ENCODE peak calls at places on chromosomes 16 and 17, in nine cellular contexts. H, I, Z, O, E, P, D, K and G are unnamed samples.

GRCh38 chr17:80018917-80019651 is 16.6 kb downstream of the TBC1D16 start:
- DNase-seq in E (no peak), O (no peak), Z (no peak), D (no peak), P (no peak), H (no peak), K (no peak), I (no peak), G (no peak)

GRCh38 chr17:76716146-76716833 is 5.5 kb upstream of the MXRA7 start:
- DNase-seq in Z (no peak), D (no peak), K (peak), E (peak), H (no peak), O (peak), P (peak), I (no peak), G (peak)

GRCh38 chr17:65455972-65456343 is 105.5 kb downstream of the AXIN2 start:
- DNase-seq in O (no peak), D (no peak), H (no peak), I (peak), P (no peak), Z (no peak), K (no peak), E (peak), G (peak)

GRCh38 chr17:54903375-54903774 is 2.7 kb downstream of the TOM1L1 start:
- DNase-seq in P (no peak), O (no peak), H (peak), D (no peak), Z (peak), K (no peak), I (no peak), E (peak), G (peak)

GRCh38 chr16:88940196-88941050 is 36.6 kb downstream of the CBFA2T3 start:
- DNase-seq in Z (no peak), D (no peak), E (no peak), P (no peak), O (no peak), I (no peak), K (no peak), H (peak), G (no peak)

GRCh38 chr16:70540994-70541393 is 17.4 kb downstream of the SF3B3 start:
- DNase-seq in E (no peak), Z (no peak), I (no peak), P (no peak), D (no peak), H (no peak), K (no peak), O (no peak), G (no peak)

GRCh38 chr17:72125226-72125651 is 4.4 kb downstream of the SOX9 start:
- DNase-seq in Z (no peak), I (peak), H (no peak), D (no peak), P (no peak), E (peak), O (no peak), K (no peak), G (no peak)

GRCh38 chr16:11029948-11030347 is 85.6 kb downstream of the CLEC16A start:
- DNase-seq in H (no peak), I (no peak), K (no peak), O (no peak), P (peak), E (no peak), Z (no peak), D (no peak), G (no peak)

GRCh38 chr16:68605746-68606145 is 39.4 kb upstream of the CDH3 start:
- DNase-seq in H (no peak), Z (no peak), E (no peak), P (peak), D (no peak), O (no peak), K (no peak), I (no peak), G (peak)

GRCh38 chr16:88815901-88816589 is 4.3 kb upstream of the APRT start:
- DNase-seq in Z (peak), I (peak), E (no peak), H (peak), P (no peak), K (no peak), O (no peak), D (no peak), G (no peak)

GRCh38 chr16:79329967-79330366 is 270.6 kb downstream of the MAF start:
- DNase-seq in H (no peak), P (no peak), E (no peak), Z (no peak), D (no peak), K (no peak), I (peak), O (no peak), G (no peak)

GRCh38 chr17:74631468-74632195 is 8.1 kb upstream of the CD300E start:
- DNase-seq in I (no peak), E (peak), H (no peak), K (no peak), Z (peak), O (no peak), D (no peak), P (no peak), G (peak)

GRCh38 chr17:67531291-67531690 is 154.2 kb downstream of the PITPNC1 start:
- DNase-seq in H (peak), E (peak), P (no peak), K (no peak), I (no peak), O (no peak), Z (peak), D (no peak), G (no peak)

GRCh38 chr16:57609541-57610401 is 18.7 kb upstream of the ADGRG1 start:
- DNase-seq in P (no peak), H (peak), O (no peak), D (peak), K (no peak), E (peak), Z (no peak), I (peak), G (no peak)

GRCh38 chr16:81799138-81799504 is 20.0 kb downstream of the PLCG2 start:
- DNase-seq in K (no peak), I (no peak), O (no peak), D (no peak), P (no peak), E (no peak), Z (no peak), H (no peak), G (no peak)
- H3K4me3 ChIP-seq in K (no peak), I (no peak), O (no peak), D (no peak), P (no peak), E (no peak), Z (no peak), H (no peak), G (no peak)

DNA sequence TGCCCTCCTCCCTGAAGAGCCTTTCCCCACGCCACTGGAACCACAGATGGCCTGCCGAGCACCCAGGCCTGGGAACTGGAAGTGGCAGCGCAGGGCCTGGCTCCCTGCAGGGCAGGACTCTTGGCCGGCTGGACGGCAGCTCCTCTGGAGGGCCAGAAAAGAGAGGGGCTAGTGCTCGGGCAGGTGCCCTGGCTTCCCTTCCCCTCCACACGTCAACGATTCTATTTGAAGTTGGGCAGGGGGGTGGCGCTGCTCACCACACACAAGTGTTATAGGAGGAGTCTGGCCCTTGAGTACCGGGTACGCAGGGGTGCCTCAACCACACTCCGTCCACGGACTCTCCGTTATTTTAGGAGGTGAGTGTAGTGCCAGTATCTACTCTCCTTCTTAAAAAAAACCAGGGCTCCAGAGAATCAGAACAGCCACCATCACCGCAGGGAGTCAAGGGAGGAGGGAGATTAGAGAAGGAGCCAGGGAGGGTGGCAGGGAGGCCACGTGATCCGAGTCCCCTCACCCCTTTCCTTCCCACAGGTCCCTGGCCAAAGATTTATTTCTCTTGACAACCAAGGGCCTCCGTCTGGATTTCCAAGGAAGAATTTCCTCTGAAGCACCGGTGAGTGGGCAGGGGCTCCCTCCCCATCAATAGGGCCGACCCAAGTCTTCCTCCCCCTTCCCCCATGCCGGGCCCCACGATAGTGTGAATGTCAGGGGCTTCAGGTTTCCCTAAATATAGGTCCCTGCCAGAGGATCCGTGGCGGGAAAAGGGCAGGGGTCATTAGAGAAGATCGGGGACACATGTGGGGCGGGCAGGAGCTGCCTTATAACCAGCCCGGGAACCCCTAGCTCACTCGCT is 1.4 kb upstream of the ALDOA start:
- DNase-seq in P (peak), O (peak), D (peak), Z (peak), I (peak), K (no peak), H (peak), E (peak), G (peak)
- TF ChIP-seq CTCF in P (peak), O (peak), D (no peak), Z (peak), I (no peak), K (no peak), H (no peak), E (peak), G (no peak)

GRCh38 chr17:21125862-21126261 is 902 bp upstream of the DHRS7B start:
- DNase-seq in O (no peak), D (no peak), K (no peak), E (no peak), P (no peak), Z (no peak), I (no peak), H (no peak), G (no peak)

GRCh38 chr17:21126645-21127507 is at the start of gene DHRS7B:
- DNase-seq in D (peak), Z (peak), I (peak), O (peak), E (peak), H (peak), P (peak), K (peak), G (peak)

GRCh38 chr17:21129023-21129681 is 2.4 kb downstream of the DHRS7B start:
- DNase-seq in I (no peak), D (no peak), Z (peak), P (peak), O (no peak), E (peak), K (peak), H (peak), G (peak)

GRCh38 chr17:21124096-21124495 is 2.7 kb upstream of the DHRS7B start:
- DNase-seq in K (no peak), I (no peak), P (no peak), H (no peak), E (no peak), O (no peak), Z (no peak), D (no peak), G (no peak)

DNA sequence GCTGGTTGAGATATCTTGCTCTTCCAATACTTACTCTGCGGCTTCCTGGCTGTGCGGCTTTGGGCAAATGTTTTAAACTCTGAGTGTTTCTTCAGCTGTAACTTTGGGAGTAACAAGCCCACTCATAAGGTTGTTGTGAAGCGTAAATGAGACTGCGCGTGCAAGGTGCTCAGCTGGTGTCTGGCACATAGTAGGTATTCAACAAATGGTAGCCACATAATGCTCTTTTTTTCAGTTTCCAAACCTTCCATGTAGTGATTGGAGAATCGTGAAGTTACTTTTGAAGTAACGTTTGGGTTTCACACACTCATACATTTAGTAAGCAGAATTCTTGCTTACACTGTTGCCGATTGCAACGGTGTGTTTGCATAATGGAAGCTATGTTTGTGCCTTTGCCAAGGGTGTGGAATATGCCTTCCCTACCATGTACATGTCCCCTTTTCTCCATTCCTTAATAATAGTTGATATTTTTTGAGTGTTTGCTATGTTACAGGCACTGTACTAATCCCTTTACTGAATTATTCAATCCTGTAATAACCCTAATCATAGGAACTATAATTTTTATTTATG is 829 bp downstream of the DHRS7B start:
- DNase-seq in O (no peak), Z (no peak), H (no peak), E (peak), P (peak), K (no peak), D (no peak), I (no peak), G (peak)
- H3K4me3 ChIP-seq in O (peak), Z (peak), H (peak), E (peak), P (peak), K (peak), D (peak), I (peak), G (peak)

DNA sequence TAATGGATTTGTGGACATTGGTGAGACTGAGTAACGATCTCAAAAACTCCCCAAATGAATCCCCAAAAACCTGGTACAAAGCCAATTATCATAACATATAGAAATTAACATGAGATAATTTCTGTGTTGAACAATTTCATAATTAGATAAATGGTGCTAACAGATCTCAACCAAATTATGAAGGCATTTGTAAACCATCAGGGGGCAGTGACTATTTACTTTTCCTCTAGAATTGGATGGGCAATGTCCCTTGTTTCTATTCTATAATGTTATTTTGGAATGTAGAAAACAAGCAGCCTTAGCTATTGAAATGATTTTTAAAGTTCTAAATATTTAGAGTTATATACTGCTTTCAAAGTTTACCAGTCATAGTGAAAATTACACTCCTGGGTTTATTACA is 57.8 kb downstream of the MYH10 start:
- DNase-seq in O (no peak), I (no peak), P (no peak), E (peak), K (no peak), H (no peak), D (no peak), Z (no peak), G (peak)
- TF ChIP-seq CTCF in O (no peak), I (no peak), P (no peak), E (peak), K (peak), H (peak), D (no peak), Z (peak), G (peak)

DNA sequence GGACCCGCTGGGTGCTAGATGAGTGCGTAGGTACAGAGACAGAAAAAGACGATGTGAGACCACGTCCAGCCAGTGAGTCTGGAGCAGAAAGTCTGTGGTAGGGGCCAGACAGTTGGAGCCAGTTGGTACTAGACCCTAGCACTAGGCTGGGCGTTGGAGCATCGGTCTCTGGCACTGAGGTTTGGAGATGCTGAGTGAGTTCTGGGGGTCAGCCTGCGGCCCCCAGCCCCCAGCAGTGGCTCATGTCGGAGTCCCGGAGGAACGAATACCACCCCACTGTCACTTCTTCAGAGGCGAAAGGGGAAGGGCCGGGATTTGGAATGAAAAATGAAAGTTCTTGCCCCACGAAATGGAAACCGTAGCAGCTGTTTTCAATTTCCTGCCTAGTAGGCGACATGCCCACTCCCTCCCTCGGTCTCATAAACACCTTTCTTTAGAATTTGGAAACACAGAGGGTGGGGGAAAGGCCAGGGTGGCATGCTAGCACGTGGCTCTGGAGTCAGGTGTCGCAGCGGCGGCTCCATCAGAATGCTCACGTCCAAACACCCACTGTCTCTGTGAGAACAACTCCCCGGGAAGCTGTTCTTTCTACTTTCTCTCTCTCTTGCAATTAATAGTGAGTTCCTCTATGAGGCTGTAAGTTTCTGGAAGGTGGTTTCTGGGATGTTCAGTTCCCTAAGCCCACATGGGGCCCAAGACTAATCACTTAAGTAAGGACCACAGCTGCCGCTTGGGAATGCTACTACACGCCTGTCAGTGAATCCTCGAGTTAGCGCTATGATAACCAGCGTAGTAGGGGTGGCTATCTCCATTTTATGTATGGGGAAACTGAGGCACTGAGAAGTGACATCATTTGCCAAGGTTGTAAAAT is 96.9 kb downstream of the IRF8 start:
- DNase-seq in K (no peak), Z (no peak), E (no peak), I (no peak), H (no peak), O (no peak), P (no peak), D (peak), G (no peak)
- H3K4me3 ChIP-seq in K (peak), Z (no peak), E (no peak), I (no peak), H (no peak), O (no peak), P (no peak), D (no peak), G (no peak)

GRCh38 chr16:28064150-28064549 is 636 bp upstream of the GSG1L start:
- DNase-seq in P (no peak), H (no peak), Z (no peak), I (no peak), D (no peak), E (no peak), K (no peak), O (no peak), G (no peak)

GRCh38 chr16:28064706-28065249 is 1.3 kb upstream of the GSG1L start:
- DNase-seq in D (no peak), O (no peak), I (no peak), E (no peak), Z (no peak), P (no peak), K (no peak), H (no peak), G (no peak)

GRCh38 chr16:28062261-28063046 is 1.1 kb downstream of the GSG1L start:
- DNase-seq in O (no peak), D (no peak), K (no peak), P (no peak), E (no peak), Z (no peak), H (no peak), I (no peak), G (no peak)

GRCh38 chr16:28063047-28063521 is 430 bp downstream of the GSG1L start:
- DNase-seq in Z (no peak), E (no peak), K (no peak), H (no peak), P (no peak), O (no peak), D (no peak), I (no peak), G (no peak)

GRCh38 chr16:28063611-28064061 is at the start of gene GSG1L:
- DNase-seq in D (no peak), O (no peak), K (no peak), P (no peak), Z (no peak), I (no peak), H (no peak), E (no peak), G (no peak)
- TF ChIP-seq CTCF in D (no peak), O (no peak), K (no peak), P (no peak), Z (no peak), I (no peak), H (no peak), E (no peak), G (no peak)

DNA sequence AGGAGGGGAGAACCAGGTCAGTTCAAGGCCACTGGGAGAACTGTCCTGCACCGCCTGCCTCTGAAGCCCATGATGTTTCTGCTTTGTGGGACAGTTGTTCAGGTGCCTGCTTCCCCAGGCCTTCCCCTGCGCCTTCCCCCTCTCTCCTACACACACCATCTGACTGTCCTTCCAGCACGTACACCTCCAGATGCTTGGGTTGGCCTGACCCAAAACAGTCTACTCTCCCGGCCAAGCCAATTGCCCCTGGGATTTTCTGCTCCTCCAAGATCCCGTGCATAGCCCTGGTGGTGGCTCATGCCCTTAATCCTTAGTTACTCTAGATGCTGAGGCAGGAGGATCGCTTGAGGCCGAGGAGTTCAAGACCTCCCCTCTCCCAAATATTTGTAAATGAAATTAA is 684 bp upstream of the RSAD1 start:
- DNase-seq in H (peak), I (no peak), P (no peak), D (no peak), E (no peak), O (peak), K (no peak), Z (no peak), G (no peak)
- H3K4me3 ChIP-seq in H (no peak), I (no peak), P (no peak), D (no peak), E (no peak), O (peak), K (peak), Z (peak), G (peak)